ENCODE peak calls at places on chromosomes 11 and 22, in four cellular contexts. One of them, this sample, is unnamed.

GRCh38 chr11:82663535-82663934 is 70.1 kb downstream of the FAM181B start:
- DNase-seq in fibroblast of mammary gland: no peak
- DNase-seq in NCI-H82: no peak
- DNase-seq in GM12865: no peak
- DNase-seq in this sample: no peak

GRCh38 chr11:70016666-70017347 is 61.3 kb upstream of the ANO1 start:
- DNase-seq in fibroblast of mammary gland: peak
- DNase-seq in NCI-H82: no peak
- DNase-seq in GM12865: no peak
- DNase-seq in this sample: peak

GRCh38 chr11:100403817-100404216 is 283.3 kb upstream of the ARHGAP42 start:
- DNase-seq in fibroblast of mammary gland: no peak
- DNase-seq in NCI-H82: no peak
- DNase-seq in GM12865: no peak
- DNase-seq in this sample: no peak

GRCh38 chr11:104916442-104916841 is 18.2 kb upstream of the CASP12 start:
- DNase-seq in fibroblast of mammary gland: peak
- DNase-seq in NCI-H82: no peak
- DNase-seq in GM12865: no peak
- DNase-seq in this sample: no peak

GRCh38 chr11:47941907-47942558 is 38.3 kb upstream of the PTPRJ start:
- DNase-seq in fibroblast of mammary gland: no peak
- DNase-seq in NCI-H82: no peak
- DNase-seq in GM12865: peak
- DNase-seq in this sample: no peak

GRCh38 chr22:48489551-48490512 is 1337.8 kb downstream of the BRD1 start:
- DNase-seq in fibroblast of mammary gland: no peak
- DNase-seq in NCI-H82: no peak
- DNase-seq in GM12865: no peak
- DNase-seq in this sample: no peak

GRCh38 chr11:71458146-71459070 is 5.4 kb downstream of the NADSYN1 start:
- DNase-seq in fibroblast of mammary gland: no peak
- DNase-seq in NCI-H82: no peak
- DNase-seq in GM12865: no peak
- DNase-seq in this sample: no peak

GRCh38 chr11:65620666-65621065 is 5.1 kb downstream of the PCNX3 start:
- DNase-seq in fibroblast of mammary gland: no peak
- DNase-seq in NCI-H82: no peak
- DNase-seq in GM12865: no peak
- DNase-seq in this sample: no peak

GRCh38 chr11:78630155-78630554 is 55.5 kb upstream of the NARS2 start:
- DNase-seq in fibroblast of mammary gland: no peak
- DNase-seq in NCI-H82: no peak
- DNase-seq in GM12865: no peak
- DNase-seq in this sample: no peak

GRCh38 chr11:123235117-123235686 is 40.2 kb upstream of the CLMP start:
- DNase-seq in fibroblast of mammary gland: peak
- DNase-seq in NCI-H82: peak
- DNase-seq in GM12865: peak
- DNase-seq in this sample: no peak

GRCh38 chr11:75482310-75482606 is 43.5 kb downstream of the GDPD5 start:
- DNase-seq in fibroblast of mammary gland: no peak
- DNase-seq in NCI-H82: no peak
- DNase-seq in GM12865: no peak
- DNase-seq in this sample: no peak

GRCh38 chr11:46002146-46002545 is 79.7 kb downstream of the LARGE2 start:
- DNase-seq in fibroblast of mammary gland: no peak
- DNase-seq in NCI-H82: no peak
- DNase-seq in GM12865: no peak
- DNase-seq in this sample: no peak

GRCh38 chr22:34111210-34111824 is 191.0 kb upstream of the LARGE1 start:
- DNase-seq in fibroblast of mammary gland: peak
- DNase-seq in NCI-H82: peak
- DNase-seq in GM12865: peak
- DNase-seq in this sample: no peak

GRCh38 chr22:40727607-40728325 is 48.5 kb downstream of the MCHR1 start:
- DNase-seq in fibroblast of mammary gland: no peak
- DNase-seq in NCI-H82: no peak
- DNase-seq in GM12865: no peak
- DNase-seq in this sample: no peak

GRCh38 chr11:107591446-107592236 is 694 bp downstream of the ELMOD1 start:
- DNase-seq in fibroblast of mammary gland: peak
- DNase-seq in NCI-H82: peak
- DNase-seq in GM12865: peak
- DNase-seq in this sample: no peak

This sample was measured in fibroblast of gingiva.